ENCODE peak calls at places on chromosome 6, in five cellular contexts. F, X, S, W and E are unnamed samples.

GRCh38 chr6:113819169-113819830 is 37.8 kb upstream of the MARCKS start:
- DNase-seq in F (no peak), X (no peak), S (no peak), W (no peak), E (no peak)

GRCh38 chr6:87700729-87701675 is 1.0 kb downstream of the AKIRIN2 start:
- DNase-seq in F (peak; percentile 79), X (no peak), S (peak; percentile 68), W (peak; percentile 26), E (no peak)

GRCh38 chr6:121912905-121913304 is 477.5 kb downstream of the GJA1 start:
- DNase-seq in F (no peak), X (no peak), S (no peak), W (no peak), E (no peak)

GRCh38 chr6:33738153-33738552 is 8.6 kb downstream of the IP6K3 start:
- DNase-seq in F (no peak), X (no peak), S (no peak), W (no peak), E (no peak)

GRCh38 chr6:163501440-163501839 is 86.9 kb downstream of the QKI start:
- DNase-seq in F (no peak), X (no peak), S (no peak), W (no peak), E (no peak)

GRCh38 chr6:27667016-27667415 is 194.1 kb upstream of the ZNF184 start:
- DNase-seq in F (no peak), X (no peak), S (no peak), W (no peak), E (no peak)

GRCh38 chr6:75770844-75771243 is 21.8 kb downstream of the MYO6 start:
- DNase-seq in F (no peak), X (no peak), S (no peak), W (no peak), E (no peak)

GRCh38 chr6:10720229-10720959 is 2.5 kb upstream of the TMEM14C start:
- DNase-seq in F (peak; percentile 43), X (peak; percentile 19), S (no peak), W (peak; percentile 61), E (no peak)

DNA sequence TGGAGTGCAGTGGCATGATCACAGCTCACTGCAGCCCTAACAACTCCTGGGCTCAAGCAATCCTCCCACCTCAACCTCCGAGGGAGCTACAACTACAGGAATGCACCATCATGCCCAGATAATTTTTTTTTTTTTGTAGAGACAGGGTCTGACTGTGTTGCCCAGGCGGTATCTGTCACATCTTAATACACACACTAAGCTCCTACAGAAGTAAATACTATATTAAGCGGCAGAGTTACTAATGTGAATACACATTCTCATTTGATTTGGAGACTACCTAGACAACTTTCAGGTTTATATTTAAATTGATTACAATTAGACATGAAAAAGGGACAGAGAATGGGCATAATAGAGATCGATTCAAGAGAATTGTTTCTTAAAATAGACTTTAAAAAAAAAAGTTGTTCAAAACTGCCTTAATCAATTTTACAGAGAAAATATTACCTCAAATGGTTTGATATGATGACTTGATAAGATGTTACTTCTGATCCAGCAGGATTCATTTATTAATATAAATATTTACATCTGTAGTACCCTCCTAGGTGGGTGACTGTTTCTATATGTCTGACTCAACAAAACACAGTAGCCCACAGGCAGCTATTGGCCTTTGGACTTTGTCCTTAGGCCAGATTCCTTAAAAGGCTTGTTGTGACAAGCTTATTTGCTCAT is 7.1 kb upstream of the LOC128125822 start:
- DNase-seq in F (peak; percentile 81), X (no peak), S (no peak), W (no peak), E (no peak)
- H3K4me3 ChIP-seq in F (no peak overlapping the region), X (no peak overlapping the region), S (no peak overlapping the region), W (no peak overlapping the region), E (no peak overlapping the region)

GRCh38 chr6:5958948-5959347 is 47.8 kb downstream of the NRN1 start:
- DNase-seq in F (no peak), X (no peak), S (peak; percentile 55), W (no peak), E (no peak)

GRCh38 chr6:5962794-5963193 is 43.9 kb downstream of the NRN1 start:
- DNase-seq in F (no peak), X (no peak), S (peak; percentile 12), W (no peak), E (no peak)

GRCh38 chr6:5961836-5962235 is 44.9 kb downstream of the NRN1 start:
- DNase-seq in F (no peak), X (no peak), S (peak; percentile 21), W (no peak), E (no peak)

GRCh38 chr6:5960456-5960855 is 46.3 kb downstream of the NRN1 start:
- DNase-seq in F (no peak), X (no peak), S (no peak), W (no peak), E (no peak)

DNA sequence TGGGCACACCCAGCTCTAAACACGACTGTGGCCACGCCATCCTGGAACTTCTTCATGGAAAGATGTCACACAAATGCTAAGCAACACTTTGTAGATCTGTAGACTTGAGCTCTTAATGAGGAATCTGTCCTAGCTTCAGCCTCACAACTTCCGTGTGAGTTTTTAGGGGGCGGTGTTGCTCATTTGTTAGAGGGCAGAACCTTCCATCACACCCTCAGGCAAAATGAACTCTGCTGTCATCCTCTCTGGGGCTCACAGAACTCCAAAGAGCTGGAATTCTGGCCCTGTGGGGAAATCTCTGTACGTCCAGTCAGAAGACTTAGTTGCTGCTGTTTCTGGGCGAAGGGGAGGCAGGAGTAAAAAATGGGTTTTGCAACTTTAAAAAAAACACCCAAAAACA is 49.8 kb downstream of the NRN1 start:
- DNase-seq in F (no peak), X (no peak), S (peak; percentile 61), W (no peak), E (no peak)
- H3K27me3 ChIP-seq in F (peaks cover 8% of the 10 kb centered on the region), X (no peaks in the 10 kb centered on the region), S (no peaks in the 10 kb centered on the region), W (peaks cover 24% of the 10 kb centered on the region), E (no peaks in the 10 kb centered on the region)

GRCh38 chr6:149863846-149864577 is at the start of gene LRP11:
- DNase-seq in F (peak; percentile 86), X (peak; percentile 65), S (peak; percentile 97), W (peak; percentile 82), E (no peak)
- TF ChIP-seq CTCF in F (no peak), X (no peak), S (no peak), W (no peak), E (no peak)

DNA sequence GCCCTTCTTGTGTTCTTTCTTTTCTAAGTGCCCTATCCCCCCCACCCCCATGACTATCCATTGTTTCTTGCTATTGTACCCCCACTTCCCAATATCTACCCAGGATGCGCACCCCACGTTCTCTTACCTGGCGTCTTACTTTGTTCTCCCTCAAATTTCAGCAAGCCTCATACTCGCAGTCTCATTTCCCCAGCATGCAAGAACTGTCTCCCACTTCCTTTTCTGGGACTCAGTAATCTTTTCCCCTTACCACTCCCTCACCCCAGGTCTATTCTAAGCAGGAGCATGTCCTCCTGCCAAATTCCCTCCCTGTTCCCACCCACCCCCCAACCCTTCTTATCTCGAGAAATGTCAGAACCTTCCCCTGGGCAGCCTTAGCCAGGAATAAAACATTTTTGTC is 1.7 kb upstream of the EHMT2 start:
- DNase-seq in F (no peak), X (no peak), S (no peak), W (no peak), E (no peak)
- H3K4me3 ChIP-seq in F (no peak overlapping the region), X (no peak overlapping the region), S (no peak overlapping the region), W (peak overlapping the region; percentile 93), E (no peak overlapping the region)

GRCh38 chr6:47922391-47922790 is 140.6 kb downstream of the OPN5 start:
- DNase-seq in F (no peak), X (no peak), S (peak; percentile 75), W (no peak), E (no peak)

GRCh38 chr6:47915017-47915416 is 133.2 kb downstream of the OPN5 start:
- DNase-seq in F (no peak), X (no peak), S (no peak), W (no peak), E (no peak)

GRCh38 chr6:47917202-47917601 is 135.4 kb downstream of the OPN5 start:
- DNase-seq in F (no peak), X (no peak), S (no peak), W (no peak), E (no peak)

GRCh38 chr6:47924001-47924400 is 142.2 kb downstream of the OPN5 start:
- DNase-seq in F (no peak), X (no peak), S (no peak), W (no peak), E (no peak)

GRCh38 chr6:47919875-47920274 is 138.0 kb downstream of the OPN5 start:
- DNase-seq in F (no peak), X (no peak), S (no peak), W (no peak), E (no peak)
- H3K27me3 ChIP-seq in F (peaks cover 2% of the 10 kb centered on the region), X (no peaks in the 10 kb centered on the region), S (no peaks in the 10 kb centered on the region), W (no peaks in the 10 kb centered on the region), E (no peaks in the 10 kb centered on the region)